ENCODE peak calls at places on chromosome 19, in ten cellular contexts. M is AG04450; L is stimulated activated CD4-positive, alpha-beta T cell treated with anti-CD3 and anti-CD28 coated beads, TNF-alpha, amount 100 ng/mL, for 1 hour; I is iPS DF 6.9; T is mucosa of descending colon; E is AG08395; D is hypothalamus; J is NCI-H1105; S is EH; R is psoas muscle. X is an unnamed sample.

GRCh38 chr19:28242317-28242927 is 970.5 kb downstream of the UQCRFS1 start:
- DNase-seq in M (no peak), L (no peak), I (peak), T (no peak), E (peak), D (no peak), J (peak), S (peak), R (no peak), X (no peak)

GRCh38 chr19:11356676-11357550 is 1.7 kb downstream of the PLPPR2 start:
- DNase-seq in M (no peak), L (no peak), I (no peak), T (no peak), E (no peak), D (no peak), J (no peak), S (no peak), R (no peak), X (no peak)

GRCh38 chr19:29858000-29858596 is 46.3 kb downstream of the CCNE1 start:
- DNase-seq in M (no peak), L (no peak), I (no peak), T (no peak), E (no peak), D (no peak), J (peak), S (peak), R (peak), X (no peak)

GRCh38 chr19:898663-899062 is 5.4 kb downstream of the RNU6-9 start:
- DNase-seq in M (no peak), L (no peak), I (no peak), T (peak), E (no peak), D (no peak), J (peak), S (no peak), R (peak), X (no peak)

GRCh38 chr19:55147408-55148251 is 1.4 kb downstream of the TNNT1 start:
- DNase-seq in M (no peak), L (no peak), I (no peak), T (no peak), E (no peak), D (no peak), J (no peak), S (no peak), R (peak), X (no peak)

GRCh38 chr19:29084266-29084665 is 128.7 kb downstream of the UQCRFS1 start:
- DNase-seq in M (no peak), L (no peak), I (no peak), T (no peak), E (peak), D (no peak), J (no peak), S (peak), R (no peak), X (no peak)

GRCh38 chr19:48630289-48631036 is 6.7 kb downstream of the DBP start:
- DNase-seq in M (no peak), L (no peak), I (no peak), T (peak), E (no peak), D (no peak), J (peak), S (no peak), R (peak), X (no peak)

GRCh38 chr19:35459414-35460082 is 11.5 kb downstream of the FFAR2 start:
- DNase-seq in M (no peak), L (no peak), I (no peak), T (no peak), E (no peak), D (no peak), J (no peak), S (no peak), R (peak), X (no peak)

GRCh38 chr19:4866595-4867424 is 657 bp downstream of the PLIN3 start:
- DNase-seq in M (no peak), L (no peak), I (no peak), T (peak), E (peak), D (no peak), J (no peak), S (peak), R (peak), X (no peak)

GRCh38 chr19:54096642-54097106 is 3.9 kb downstream of the OSCAR start:
- DNase-seq in M (no peak), L (no peak), I (no peak), T (no peak), E (peak), D (no peak), J (no peak), S (peak), R (no peak), X (no peak)

GRCh38 chr19:35095667-35096368 is 19.8 kb upstream of the FXYD3 start:
- DNase-seq in M (no peak), L (no peak), I (no peak), T (no peak), E (no peak), D (no peak), J (no peak), S (no peak), R (no peak), X (no peak)

GRCh38 chr19:16404396-16404795 is 67.4 kb downstream of the EPS15L1 start:
- DNase-seq in M (no peak), L (no peak), I (no peak), T (no peak), E (no peak), D (no peak), J (no peak), S (no peak), R (peak), X (no peak)

GRCh38 chr19:7895565-7895964 is 7.3 kb downstream of the LRRC8E start:
- DNase-seq in M (no peak), L (no peak), I (no peak), T (no peak), E (no peak), D (no peak), J (no peak), S (no peak), R (no peak), X (no peak)

GRCh38 chr19:57934820-57935665 is at the start of gene ZNF418:
- DNase-seq in M (peak), L (no peak), I (peak), T (no peak), E (peak), D (peak), J (no peak), S (peak), R (peak), X (no peak)

GRCh38 chr19:51824603-51825002 is 29.6 kb downstream of the FPR3 start:
- DNase-seq in M (no peak), L (no peak), I (no peak), T (no peak), E (no peak), D (no peak), J (no peak), S (no peak), R (no peak), X (no peak)